ENCODE peak calls at places on chromosomes 16 and 17, in four cellular contexts. E is left lung, M is GM23338, U is right atrium auricular region. N is an unnamed sample. For H3K4me1 and H3K27me3, the result is how much of the 10 kb centered on the place peaks cover.

GRCh38 chr16:55340445-55340844 is 16.4 kb downstream of the IRX6 start:
- DNase-seq in E (no peak), M (no peak), U (no peak), N (no peak)

GRCh38 chr17:80743181-80743771 is 198.6 kb downstream of the RPTOR start:
- DNase-seq in E (peak), M (no peak), U (no peak), N (no peak)

GRCh38 chr16:49623501-49624266 is 232.2 kb downstream of the ZNF423 start:
- DNase-seq in E (no peak), M (no peak), U (peak), N (no peak)

GRCh38 chr16:87067890-87068289 is 249.3 kb downstream of the C16orf95 start:
- DNase-seq in E (no peak), M (no peak), U (no peak), N (no peak)

GRCh38 chr16:30720086-30720485 is 21.1 kb downstream of the SRCAP start:
- DNase-seq in E (no peak), M (no peak), U (no peak), N (no peak)

GRCh38 chr17:15494821-15495220 is 27.4 kb upstream of the CDRT4 start:
- DNase-seq in E (no peak), M (no peak), U (no peak), N (no peak)

GRCh38 chr17:37256627-37257026 is 119.2 kb upstream of the C17orf78 start:
- DNase-seq in E (no peak), M (no peak), U (no peak), N (no peak)

GRCh38 chr16:81480856-81481821 is 36.5 kb downstream of the CMIP start:
- DNase-seq in E (peak), M (no peak), U (no peak), N (no peak)

GRCh38 chr17:1649116-1649843 is 386 bp downstream of the RILP start:
- DNase-seq in E (peak), M (peak), U (peak), N (peak)

GRCh38 chr17:681738-682137 is 32.9 kb downstream of the VPS53 start:
- DNase-seq in E (no peak), M (no peak), U (no peak), N (no peak)

GRCh38 chr17:2449486-2449885 is 48.6 kb upstream of the MNT start:
- DNase-seq in E (no peak), M (no peak), U (no peak), N (no peak)

GRCh38 chr17:45346255-45347015 is 29.6 kb upstream of the MAP3K14 start:
- DNase-seq in E (no peak), M (no peak), U (no peak), N (no peak)

GRCh38 chr17:38550661-38551060 is 55.1 kb downstream of the SRCIN1 start:
- DNase-seq in E (no peak), M (no peak), U (peak), N (peak)

DNA sequence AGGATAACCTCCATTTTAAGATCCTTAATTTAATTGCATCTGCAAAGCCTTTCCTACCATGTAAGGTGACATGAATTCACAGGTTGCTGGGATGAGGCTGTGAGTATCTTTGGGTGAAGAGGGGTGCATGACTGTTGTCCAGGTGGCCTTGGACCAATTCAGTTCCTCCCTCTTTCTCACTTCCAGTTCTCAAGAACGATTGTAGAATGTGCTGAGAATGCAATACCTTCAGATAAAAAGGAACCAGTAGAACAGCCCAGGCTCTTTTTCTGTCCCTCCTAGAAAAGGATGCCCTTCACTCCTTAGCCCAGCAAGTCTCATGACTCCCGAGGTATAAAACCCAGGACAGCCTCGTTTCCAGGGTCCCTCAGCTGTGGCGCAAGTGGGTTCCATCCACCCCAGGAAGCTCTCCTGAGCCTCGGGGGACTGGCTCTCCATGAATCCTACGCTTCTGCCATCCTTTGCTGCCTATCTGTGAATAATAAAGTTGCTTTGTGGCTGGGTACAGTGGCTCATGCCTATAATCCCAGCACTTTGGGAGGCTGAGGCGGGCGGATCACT is 61.6 kb upstream of the FA2H start:
- DNase-seq in E (no peak), M (no peak), U (no peak), N (no peak)
- H3K4me1 ChIP-seq in E (under half), M (under half), U (under half), N (under half)

GRCh38 chr16:28012031-28012445 is 51.5 kb downstream of the GSG1L start:
- DNase-seq in E (no peak), M (no peak), U (no peak), N (no peak)

GRCh38 chr16:28011223-28011622 is 52.3 kb downstream of the GSG1L start:
- DNase-seq in E (no peak), M (no peak), U (no peak), N (no peak)

GRCh38 chr16:28013392-28013791 is 50.1 kb downstream of the GSG1L start:
- DNase-seq in E (no peak), M (no peak), U (no peak), N (no peak)

GRCh38 chr16:28014851-28015250 is 48.7 kb downstream of the GSG1L start:
- DNase-seq in E (no peak), M (no peak), U (no peak), N (no peak)

GRCh38 chr16:28013878-28014277 is 49.6 kb downstream of the GSG1L start:
- DNase-seq in E (no peak), M (no peak), U (no peak), N (no peak)
- H3K27me3 ChIP-seq in E (under half), M (under half), U (under half), N (under half)

GRCh38 chr16:19114359-19115147 is 789 bp downstream of the ITPRIPL2 start:
- DNase-seq in E (peak), M (peak), U (peak), N (peak)
- H3K4me3 ChIP-seq in E (peak), M (peak), U (peak), N (peak)

GRCh38 chr17:14318906-14319205 is 18.0 kb downstream of the HS3ST3B1 start:
- DNase-seq in E (no peak), M (no peak), U (no peak), N (no peak)

GRCh38 chr17:14320734-14321475 is 20.0 kb downstream of the HS3ST3B1 start:
- DNase-seq in E (no peak), M (no peak), U (no peak), N (no peak)

GRCh38 chr17:14318109-14318905 is 17.4 kb downstream of the HS3ST3B1 start:
- DNase-seq in E (no peak), M (no peak), U (peak), N (no peak)

GRCh38 chr17:14321476-14321949 is 20.6 kb downstream of the HS3ST3B1 start:
- DNase-seq in E (no peak), M (no peak), U (no peak), N (no peak)

GRCh38 chr17:14320098-14320497 is 19.2 kb downstream of the HS3ST3B1 start:
- DNase-seq in E (no peak), M (no peak), U (no peak), N (no peak)
- H3K4me1 ChIP-seq in E (under half), M (half or more), U (under half), N (under half)

GRCh38 chr17:48552453-48553189 is 7.7 kb upstream of the HOXB2 start:
- DNase-seq in E (no peak), M (peak), U (no peak), N (no peak)
- H3K27me3 ChIP-seq in E (half or more), M (half or more), U (under half), N (under half)

GRCh38 chr17:49764559-49765180 is 739 bp upstream of the FAM117A start:
- DNase-seq in E (no peak), M (peak), U (no peak), N (no peak)

GRCh38 chr17:49763735-49764558 is at the start of gene FAM117A:
- DNase-seq in E (peak), M (peak), U (peak), N (peak)

GRCh38 chr17:49760909-49761558 is 2.9 kb downstream of the FAM117A start:
- DNase-seq in E (no peak), M (no peak), U (no peak), N (no peak)

GRCh38 chr17:49760296-49760695 is 3.6 kb downstream of the FAM117A start:
- DNase-seq in E (no peak), M (no peak), U (no peak), N (no peak)

GRCh38 chr17:49762148-49762941 is 1.6 kb downstream of the FAM117A start:
- DNase-seq in E (no peak), M (no peak), U (no peak), N (no peak)
- H3K4me3 ChIP-seq in E (peak), M (peak), U (no peak), N (no peak)